ENCODE peak calls at places on chromosomes 6 and 20, in six cellular contexts. M, G, O, N, W and R are unnamed samples.

GRCh38 chr6:105272783-105273182 is 93.0 kb upstream of the POPDC3 start:
- DNase-seq in M (no peak), G (no peak), O (no peak), N (no peak), W (no peak), R (no peak)

GRCh38 chr6:25472314-25472713 is 179.7 kb upstream of the SCGN start:
- DNase-seq in M (no peak), G (no peak), O (no peak), N (no peak), W (no peak), R (peak; percentile 51)

GRCh38 chr6:16712931-16713484 is 48.3 kb downstream of the ATXN1 start:
- DNase-seq in M (peak; percentile 39), G (no peak), O (no peak), N (no peak), W (no peak), R (no peak)

GRCh38 chr6:127554435-127555006 is 22.5 kb upstream of the C6orf58 start:
- DNase-seq in M (no peak), G (no peak), O (no peak), N (no peak), W (no peak), R (peak; percentile 67)

GRCh38 chr6:143803769-143804540 is 39.2 kb upstream of the LTV1 start:
- DNase-seq in M (no peak), G (no peak), O (no peak), N (no peak), W (no peak), R (no peak)

GRCh38 chr6:63637865-63638445 is 2.4 kb downstream of the PHF3 start:
- DNase-seq in M (no peak), G (no peak), O (no peak), N (no peak), W (no peak), R (no peak)

GRCh38 chr6:149242883-149243282 is 74.6 kb upstream of the TAB2 start:
- DNase-seq in M (no peak), G (no peak), O (no peak), N (no peak), W (no peak), R (no peak)

GRCh38 chr6:4055420-4056041 is 23.4 kb downstream of the FAM217A start:
- DNase-seq in M (no peak), G (no peak), O (no peak), N (no peak), W (no peak), R (peak; percentile 24)

GRCh38 chr20:53628076-53628475 is 34.4 kb upstream of the ZNF217 start:
- DNase-seq in M (no peak), G (no peak), O (no peak), N (no peak), W (no peak), R (no peak)